ENCODE peak calls at places on chromosomes 11 and 22, in eight cellular contexts. C is tibial nerve, R is BE2C, M is heart right ventricle, X is cardiac muscle cell, W is Panc1, S is DND-41, K is sigmoid colon. Z is an unnamed sample. For H3K27me3, the result is how much of the 10 kb centered on the place peaks cover.

GRCh38 chr22:25019427-25020184 is 67.1 kb downstream of the KIAA1671 start:
- DNase-seq in C (no peak), R (no peak), M (no peak), X (no peak), W (no peak), S (no peak), K (no peak), Z (no peak)

GRCh38 chr11:8934735-8935478 is 2.2 kb upstream of the C11orf16 start:
- DNase-seq in C (no peak), R (no peak), M (no peak), X (peak), W (no peak), S (no peak), K (no peak), Z (no peak)

GRCh38 chr22:35477911-35478582 is 62.6 kb upstream of the RASD2 start:
- DNase-seq in C (no peak), R (peak), M (peak), X (peak), W (no peak), S (no peak), K (peak), Z (peak)

GRCh38 chr22:46104170-46104880 is 46.0 kb upstream of the PPARA start:
- DNase-seq in C (no peak), R (peak), M (no peak), X (no peak), W (no peak), S (no peak), K (no peak), Z (no peak)

GRCh38 chr11:43942651-43943356 is 367 bp downstream of the C11orf96 start:
- DNase-seq in C (no peak), R (peak), M (peak), X (peak), W (no peak), S (peak), K (peak), Z (no peak)

GRCh38 chr11:29272019-29272654 is 744.7 kb downstream of the KCNA4 start:
- DNase-seq in C (no peak), R (no peak), M (no peak), X (peak), W (no peak), S (no peak), K (no peak), Z (no peak)

GRCh38 chr22:38966942-38967341 is 9.5 kb downstream of the APOBEC3A start:
- DNase-seq in C (no peak), R (no peak), M (no peak), X (no peak), W (no peak), S (no peak), K (no peak), Z (no peak)

GRCh38 chr22:31937328-31937727 is 7.0 kb upstream of the YWHAH start:
- DNase-seq in C (no peak), R (no peak), M (no peak), X (no peak), W (no peak), S (no peak), K (no peak), Z (no peak)

GRCh38 chr11:113314389-113315301 is at the start of gene TTC12:
- DNase-seq in C (peak), R (peak), M (peak), X (peak), W (peak), S (no peak), K (peak), Z (peak)

GRCh38 chr22:50603511-50604255 is 3.1 kb downstream of the MAPK8IP2 start:
- DNase-seq in C (no peak), R (no peak), M (no peak), X (no peak), W (no peak), S (no peak), K (no peak), Z (no peak)

GRCh38 chr11:100903284-100903683 is 216.2 kb downstream of the ARHGAP42 start:
- DNase-seq in C (no peak), R (no peak), M (no peak), X (peak), W (no peak), S (no peak), K (no peak), Z (no peak)

GRCh38 chr11:64675417-64676252 is 47.4 kb downstream of the NRXN2 start:
- DNase-seq in C (peak), R (peak), M (peak), X (peak), W (no peak), S (no peak), K (peak), Z (no peak)

GRCh38 chr11:69074786-69075185 is 26.1 kb downstream of the TPCN2 start:
- DNase-seq in C (no peak), R (no peak), M (no peak), X (peak), W (no peak), S (no peak), K (no peak), Z (no peak)

GRCh38 chr11:98740335-98740734 is 280.4 kb upstream of the CNTN5 start:
- DNase-seq in C (no peak), R (no peak), M (no peak), X (peak), W (no peak), S (no peak), K (no peak), Z (no peak)

GRCh38 chr11:70142171-70142875 is 60.8 kb upstream of the FADD start:
- DNase-seq in C (no peak), R (peak), M (no peak), X (no peak), W (no peak), S (no peak), K (no peak), Z (no peak)

GRCh38 chr11:2434008-2434407 is 10.3 kb downstream of the TRPM5 start:
- DNase-seq in C (no peak), R (no peak), M (no peak), X (no peak), W (no peak), S (no peak), K (no peak), Z (no peak)
- H3K27me3 ChIP-seq in C (under half), R (under half), M (under half), X (under half), W (under half), S (under half), K (under half), Z (under half)

DNA sequence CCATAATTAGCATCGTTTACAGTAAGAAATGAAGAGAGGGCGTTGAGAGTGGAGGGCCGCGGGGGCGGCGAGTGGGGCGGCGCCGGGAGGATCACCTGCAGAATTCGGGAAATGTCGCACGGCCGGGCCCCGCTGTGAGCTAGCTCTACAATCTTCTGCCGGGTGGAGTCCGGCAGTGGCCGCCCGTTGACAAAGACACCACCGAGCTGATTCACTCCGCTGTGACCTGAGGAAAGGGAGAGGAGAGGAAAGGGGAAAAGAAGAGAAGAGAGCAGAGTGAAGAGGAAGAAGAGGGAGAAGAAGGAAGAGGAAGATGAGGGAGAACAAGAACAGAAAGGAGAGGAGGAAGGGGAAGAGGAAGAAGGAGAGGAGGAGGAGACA is 8.5 kb downstream of the PAX6 start:
- DNase-seq in C (no peak), R (no peak), M (no peak), X (no peak), W (no peak), S (no peak), K (no peak), Z (no peak)
- H3K27me3 ChIP-seq in C (under half), R (half or more), M (half or more), X (half or more), W (under half), S (under half), K (half or more), Z (half or more)

DNA sequence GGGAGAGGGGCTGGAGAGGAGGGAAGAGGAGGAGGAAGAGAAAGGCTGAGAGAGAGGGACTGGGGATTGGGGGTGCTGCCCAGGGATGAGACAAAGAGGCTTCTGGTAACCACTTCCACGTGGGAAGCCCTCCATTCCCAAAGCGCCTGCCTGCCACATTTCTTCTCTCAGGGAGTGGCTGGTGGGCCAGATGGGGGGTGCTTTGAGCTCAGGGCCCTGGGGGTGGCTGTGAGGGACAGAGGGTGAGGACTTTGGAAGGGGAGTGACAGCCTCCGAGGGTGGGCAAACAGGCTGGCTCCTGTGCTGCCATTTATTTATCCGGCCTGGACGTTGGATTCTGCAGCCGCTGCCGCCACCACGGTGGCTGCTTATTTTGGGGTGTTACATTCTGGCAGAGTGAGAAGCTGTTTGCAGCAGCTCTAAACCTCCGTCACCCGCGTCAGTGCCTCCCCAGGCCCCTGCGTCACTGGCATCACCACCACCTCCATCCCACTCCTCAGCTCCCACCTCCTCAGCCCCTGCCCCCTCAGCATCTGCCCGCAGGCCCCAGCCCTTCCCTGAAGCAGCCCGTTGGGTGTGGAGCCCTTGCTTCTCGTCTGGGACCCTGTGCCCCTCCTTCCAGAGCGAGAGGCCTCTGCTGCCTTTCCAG is 1.6 kb downstream of the RTN4RL2 start:
- DNase-seq in C (no peak), R (no peak), M (no peak), X (no peak), W (no peak), S (no peak), K (no peak), Z (no peak)
- H3K27me3 ChIP-seq in C (under half), R (under half), M (half or more), X (half or more), W (under half), S (under half), K (half or more), Z (under half)

GRCh38 chr22:47609653-47610052 is 847.2 kb downstream of the TBC1D22A start:
- DNase-seq in C (no peak), R (no peak), M (no peak), X (no peak), W (no peak), S (no peak), K (no peak), Z (no peak)
- H3K27me3 ChIP-seq in C (under half), R (under half), M (under half), X (under half), W (under half), S (under half), K (under half), Z (under half)

DNA sequence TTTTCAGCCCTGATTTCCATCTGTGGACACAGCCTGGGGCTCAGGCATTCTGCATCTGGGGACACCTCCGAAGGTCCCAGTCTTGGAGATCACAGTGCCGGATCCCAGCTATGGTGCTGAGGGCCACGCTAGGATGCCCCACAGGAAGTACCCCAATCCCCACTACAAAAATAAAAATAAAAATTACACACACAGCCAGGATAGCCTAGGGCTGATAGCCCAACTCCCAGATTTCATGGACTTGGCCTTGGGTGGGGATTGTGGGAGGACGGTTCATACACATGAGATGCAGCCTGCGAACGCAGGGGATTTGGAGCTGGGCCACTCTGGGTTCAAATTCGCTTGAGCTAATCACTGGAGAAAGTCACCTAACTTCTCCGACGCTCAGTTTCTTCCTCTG is 237.7 kb downstream of the BUD13 start:
- DNase-seq in C (no peak), R (no peak), M (no peak), X (no peak), W (no peak), S (no peak), K (peak), Z (no peak)
- H3K27me3 ChIP-seq in C (under half), R (under half), M (under half), X (under half), W (under half), S (under half), K (under half), Z (under half)

GRCh38 chr22:36914383-36914752 is 940 bp downstream of the CSF2RB start:
- DNase-seq in C (no peak), R (no peak), M (no peak), X (no peak), W (no peak), S (no peak), K (no peak), Z (no peak)
- H3K27me3 ChIP-seq in C (under half), R (under half), M (under half), X (under half), W (under half), S (under half), K (under half), Z (under half)

GRCh38 chr11:115342142-115342541 is 162.1 kb downstream of the CADM1 start:
- DNase-seq in C (no peak), R (no peak), M (no peak), X (no peak), W (no peak), S (no peak), K (no peak), Z (no peak)
- H3K27me3 ChIP-seq in C (under half), R (under half), M (under half), X (under half), W (under half), S (under half), K (under half), Z (under half)

GRCh38 chr11:117834068-117834810 is 9.7 kb upstream of the FXYD2 start:
- DNase-seq in C (no peak), R (no peak), M (no peak), X (no peak), W (no peak), S (no peak), K (peak), Z (no peak)
- H3K27me3 ChIP-seq in C (under half), R (under half), M (under half), X (under half), W (under half), S (under half), K (under half), Z (under half)

Z was measured in prostate gland.